ENCODE peak calls at places on chromosomes 12 and 14, in ten cellular contexts. I is AG08396; X is upper lobe of right lung; T is stimulated activated CD8-positive, alpha-beta memory T cell treated with anti-CD3 and anti-CD28 coated beads, Interleukin-7, amount 100 ng/mL, for 1 hour; N is small intestine; U is adipocyte; J is GM03348; V is iris pigment epithelial cell; B is CD4-positive, alpha-beta T cell; L is NCI-H2081. Q is an unnamed sample.

GRCh38 chr12:106499628-106500027 is 83.2 kb upstream of the RFX4 start:
- DNase-seq in T (no peak), B (no peak), U (no peak), V (no peak), I (no peak), N (no peak), J (no peak), L (no peak), X (no peak), Q (no peak)

GRCh38 chr12:47717443-47718193 is 7.7 kb downstream of the ENDOU start:
- DNase-seq in N (peak), X (peak), V (peak), B (peak), L (peak), U (peak), J (peak), I (peak), T (no peak), Q (peak)

GRCh38 chr14:59116984-59117415 is 71.5 kb upstream of the DAAM1 start:
- DNase-seq in X (no peak), V (peak), J (no peak), T (no peak), B (no peak), I (no peak), U (no peak), L (no peak), N (peak), Q (no peak)

GRCh38 chr12:108594-108993 is 42.0 kb downstream of the IQSEC3 start:
- DNase-seq in J (no peak), U (no peak), X (peak), B (no peak), T (no peak), I (no peak), N (no peak), L (peak), V (no peak), Q (no peak)

GRCh38 chr14:99395904-99396530 is 84.6 kb downstream of the SETD3 start:
- DNase-seq in X (no peak), L (no peak), B (peak), T (no peak), N (no peak), I (no peak), U (no peak), J (no peak), V (peak), Q (no peak)

GRCh38 chr12:29103539-29103974 is 45.5 kb upstream of the FAR2 start:
- DNase-seq in T (peak), J (no peak), L (no peak), X (no peak), I (no peak), U (no peak), V (no peak), B (no peak), N (peak), Q (no peak)

GRCh38 chr14:59354666-59355065 is 110.5 kb downstream of the GPR135 start:
- DNase-seq in T (no peak), X (no peak), B (no peak), L (no peak), U (peak), J (peak), I (peak), V (peak), N (no peak), Q (no peak)

GRCh38 chr14:36057452-36058142 is 118.9 kb downstream of the PTCSC3 start:
- DNase-seq in V (no peak), L (peak), I (no peak), N (no peak), T (no peak), X (no peak), U (no peak), B (no peak), J (no peak), Q (no peak)

GRCh38 chr14:69543341-69544249 is 31.1 kb downstream of the CCDC177 start:
- DNase-seq in J (peak), I (peak), V (peak), T (no peak), L (no peak), B (peak), X (peak), U (peak), N (peak), Q (no peak)